ENCODE peak calls at places on chromosomes 5 and 9, in six cellular contexts. W is endothelial cell of umbilical vein, G is GM12878, H is K562, N is HepG2, F is SK-N-SH. T is an unnamed sample.

GRCh38 chr5:134458676-134459403 is 47.2 kb upstream of the CDKN2AIPNL start:
- DNase-seq in W (no peak), G (no peak), H (no peak), N (no peak), F (no peak), T (no peak)

GRCh38 chr9:93267091-93267541 is 83.2 kb downstream of the WNK2 start:
- DNase-seq in W (no peak), G (no peak), H (no peak), N (no peak), F (peak; percentile 16), T (no peak)

GRCh38 chr9:109880276-109881169 is 100.5 kb downstream of the PALM2AKAP2 start:
- DNase-seq in W (peak; percentile 49), G (no peak), H (peak; percentile 63), N (peak; percentile 7), F (peak; percentile 28), T (no peak)

GRCh38 chr9:135049460-135049859 is 38.0 kb upstream of the OLFM1 start:
- DNase-seq in W (no peak), G (no peak), H (no peak), N (no peak), F (no peak), T (no peak)

GRCh38 chr5:7436521-7436920 is 40.6 kb downstream of the ADCY2 start:
- DNase-seq in W (no peak), G (no peak), H (no peak), N (no peak), F (no peak), T (no peak)

GRCh38 chr5:2996248-2996647 is 244.8 kb upstream of the IRX2 start:
- DNase-seq in W (no peak), G (no peak), H (no peak), N (no peak), F (no peak), T (no peak)

GRCh38 chr5:17218353-17219005 is 1.0 kb downstream of the BASP1 start:
- DNase-seq in W (peak; percentile 56), G (no peak), H (no peak), N (no peak), F (peak; percentile 58), T (no peak)

GRCh38 chr5:174303437-174304045 is 258.0 kb downstream of the NSG2 start:
- DNase-seq in W (no peak), G (no peak), H (no peak), N (no peak), F (no peak), T (no peak)

GRCh38 chr9:4353236-4353635 is 53.4 kb upstream of the GLIS3 start:
- DNase-seq in W (no peak), G (no peak), H (no peak), N (no peak), F (no peak), T (no peak)

GRCh38 chr5:72032769-72033168 is 74.5 kb upstream of the MAP1B start:
- DNase-seq in W (no peak), G (no peak), H (no peak), N (no peak), F (no peak), T (no peak)

GRCh38 chr9:3074247-3074646 is 230.4 kb upstream of the PUM3 start:
- DNase-seq in W (no peak), G (no peak), H (no peak), N (no peak), F (no peak), T (no peak)

GRCh38 chr9:114925039-114925438 is 5.4 kb downstream of the TNFSF8 start:
- DNase-seq in W (no peak), G (no peak), H (no peak), N (no peak), F (no peak), T (no peak)

GRCh38 chr9:135901036-135901758 is 6.1 kb downstream of the CAMSAP1 start:
- DNase-seq in W (no peak), G (no peak), H (no peak), N (no peak), F (no peak), T (no peak)

GRCh38 chr5:1511651-1512540 is 11.9 kb downstream of the LPCAT1 start:
- DNase-seq in W (no peak), G (no peak), H (no peak), N (no peak), F (no peak), T (no peak)

GRCh38 chr5:43141211-43141610 is 20.5 kb downstream of the ZNF131 start:
- DNase-seq in W (no peak), G (no peak), H (no peak), N (no peak), F (no peak), T (no peak)

GRCh38 chr9:111052831-111053230 is 14.6 kb upstream of the LPAR1 start:
- DNase-seq in W (no peak), G (no peak), H (no peak), N (no peak), F (no peak), T (no peak)

GRCh38 chr5:111401906-111402305 is 110.4 kb downstream of the STARD4 start:
- DNase-seq in W (no peak), G (no peak), H (no peak), N (no peak), F (no peak), T (no peak)

GRCh38 chr9:95574176-95574575 is 57.4 kb upstream of the PTCH1 start:
- DNase-seq in W (no peak), G (no peak), H (no peak), N (no peak), F (no peak), T (no peak)

GRCh38 chr9:35914307-35914807 is 5.1 kb downstream of the SPAAR start:
- DNase-seq in W (peak; percentile 69), G (no peak), H (peak; percentile 74), N (peak; percentile 85), F (peak; percentile 70), T (peak; percentile 12)

GRCh38 chr5:102701748-102702147 is 53.4 kb upstream of the PAM start:
- DNase-seq in W (no peak), G (no peak), H (no peak), N (no peak), F (no peak), T (no peak)

GRCh38 chr5:159913048-159913447 is 3.2 kb upstream of the ADRA1B start:
- DNase-seq in W (peak; percentile 21), G (no peak), H (no peak), N (no peak), F (no peak), T (no peak)

GRCh38 chr5:67942451-67942830 is 273.1 kb upstream of the PIK3R1 start:
- DNase-seq in W (no peak), G (no peak), H (no peak), N (no peak), F (no peak), T (no peak)

GRCh38 chr5:67935908-67936573 is 279.5 kb upstream of the PIK3R1 start:
- DNase-seq in W (no peak), G (no peak), H (no peak), N (no peak), F (no peak), T (no peak)

DNA sequence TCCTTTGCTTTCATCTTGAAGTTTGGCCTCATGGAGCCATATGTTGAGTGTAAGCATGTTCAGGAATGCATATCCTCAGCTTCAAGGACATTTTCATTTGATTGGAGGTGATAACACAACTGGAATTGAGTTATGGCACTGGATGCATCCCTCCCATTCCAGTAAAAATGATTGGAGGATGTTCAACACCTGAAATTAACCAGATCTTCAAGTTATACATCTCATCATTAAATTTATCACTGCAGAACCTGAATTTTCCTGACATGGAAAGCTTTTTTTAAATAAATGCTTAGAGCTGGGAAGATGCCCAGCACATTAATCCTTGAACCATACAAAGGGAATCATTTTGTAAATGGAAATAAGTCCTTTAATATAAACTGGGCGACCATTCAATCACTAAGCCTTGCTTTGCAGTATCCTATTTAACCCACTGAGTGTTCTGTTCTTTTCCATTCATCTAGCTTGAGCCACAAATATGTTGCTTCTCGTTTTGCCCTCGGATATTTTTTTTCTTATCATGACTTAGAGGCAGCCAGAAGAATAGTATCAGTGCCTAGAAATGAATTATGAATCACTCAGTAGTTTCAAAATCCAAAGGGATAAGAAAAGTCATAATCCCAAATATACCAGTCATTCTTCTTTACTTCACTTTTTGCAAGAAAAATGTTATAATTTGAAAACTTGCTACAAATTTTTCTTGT is 273.7 kb upstream of the PIK3R1 start:
- DNase-seq in W (no peak), G (no peak), H (no peak), N (no peak), F (no peak), T (no peak)
- H3K4me3 ChIP-seq in W (no peak overlapping the region), G (no peak overlapping the region), H (no peak overlapping the region), N (no peak overlapping the region), F (no peak overlapping the region), T (no peak overlapping the region)

GRCh38 chr5:180598316-180598701 is 7.0 kb upstream of the SCGB3A1 start:
- DNase-seq in W (no peak), G (no peak), H (peak; percentile 4), N (no peak), F (peak; percentile 37), T (no peak)
- H3K9ac ChIP-seq in W (no peak overlapping the region), G (no peak overlapping the region), H (no peak overlapping the region), N (no peak overlapping the region), F (no peak overlapping the region), T (no peak overlapping the region)

DNA sequence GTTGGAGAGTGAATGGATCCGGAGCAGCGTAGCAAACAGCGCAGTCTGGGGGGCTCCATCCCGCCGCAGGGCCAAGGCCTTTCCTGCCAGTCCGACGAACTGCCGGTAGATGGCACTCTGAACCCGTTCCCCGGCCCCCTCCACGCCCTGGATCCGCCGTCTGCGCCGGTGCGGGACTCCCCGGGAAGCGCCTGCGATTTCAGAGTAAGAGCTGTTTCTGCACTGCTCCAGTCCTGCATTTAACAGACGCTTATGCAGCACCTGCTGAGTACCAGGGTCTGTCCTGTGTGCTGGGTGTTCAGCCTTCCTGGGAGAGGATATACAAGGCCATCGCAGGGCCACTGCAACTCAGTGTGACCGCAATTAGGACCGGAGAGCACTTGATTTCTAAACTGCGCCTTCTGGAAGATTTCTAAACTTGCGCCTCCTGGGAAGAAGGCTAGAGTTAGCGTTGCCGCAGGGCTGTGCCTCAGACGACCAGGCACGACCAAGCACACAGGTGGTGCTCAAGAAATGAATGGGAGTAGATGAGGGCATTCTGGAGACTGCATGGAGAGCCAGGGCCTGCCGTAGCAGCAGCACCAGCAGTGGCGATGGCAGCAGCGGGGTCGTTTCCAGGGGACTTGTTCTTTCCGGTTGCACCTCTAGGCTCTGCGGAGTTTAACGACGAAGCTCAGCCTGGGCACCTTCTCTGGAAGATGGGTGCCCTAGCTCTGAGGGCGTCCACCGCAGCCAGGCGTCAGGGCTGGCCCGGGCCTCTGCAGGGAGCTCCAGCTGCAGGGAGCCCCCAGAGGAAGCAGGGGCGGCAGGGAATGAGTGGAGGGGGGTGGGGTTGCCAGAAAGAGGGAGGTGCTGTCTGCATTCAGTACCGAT is 14.3 kb upstream of the TIFAB start:
- DNase-seq in W (peak; percentile 62), G (no peak), H (peak; percentile 86), N (peak; percentile 40), F (peak; percentile 94), T (no peak)
- TF ChIP-seq POLR2AphosphoS5 in W (no peak), G (no peak), H (no peak), N (no peak), F (no peak), T (no peak)

DNA sequence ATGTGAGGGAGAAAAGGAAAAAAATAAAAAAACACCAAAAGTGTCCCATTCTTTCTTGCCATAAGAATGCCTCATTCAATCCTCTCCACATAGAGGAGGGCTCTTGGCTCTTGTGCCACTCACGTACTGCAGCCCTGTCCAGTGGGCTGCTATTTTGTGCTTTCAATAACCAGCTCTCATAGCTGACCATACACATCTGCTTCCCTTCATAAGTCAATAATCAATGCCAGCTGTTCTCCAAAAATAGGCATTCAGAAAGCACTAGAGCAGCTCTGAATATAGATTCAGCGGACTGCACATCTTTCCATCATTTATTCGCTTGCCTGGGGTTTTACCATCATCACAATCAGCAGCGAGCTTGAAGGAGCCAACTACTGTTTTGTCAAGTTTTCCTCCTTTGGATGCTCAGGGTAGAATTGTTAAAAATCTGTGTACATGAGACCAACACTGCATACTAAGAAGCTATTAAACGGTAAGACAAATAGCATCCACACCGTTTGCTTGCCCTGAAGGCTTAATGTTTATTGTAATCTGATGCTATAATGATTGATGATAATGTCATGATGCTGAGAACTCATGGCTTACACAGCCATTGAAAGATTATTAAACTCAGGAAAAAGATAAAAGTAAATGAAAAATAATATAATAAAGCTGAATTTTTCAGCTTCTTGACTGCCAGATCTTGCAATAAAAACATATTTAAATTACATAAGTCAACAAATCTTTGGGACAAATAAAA is 80.0 kb downstream of the OXCT1 start:
- DNase-seq in W (peak; percentile 12), G (no peak), H (no peak), N (no peak), F (peak; percentile 55), T (no peak)
- H3K4me3 ChIP-seq in W (no peak overlapping the region), G (no peak overlapping the region), H (no peak overlapping the region), N (no peak overlapping the region), F (no peak overlapping the region), T (peak overlapping the region; percentile 43)

T was measured in SK-N-MC.